ENCODE peak calls at places on chromosomes 12 and 14, in five cellular contexts. R, G, O, Q and T are unnamed samples.

GRCh38 chr14:36509056-36509917 is 10.7 kb downstream of the NKX2-1 start:
- DNase-seq in R (no peak), Q (no peak), G (no peak), O (no peak), T (no peak)

GRCh38 chr14:55813635-55814034 is 233.6 kb downstream of the KTN1 start:
- DNase-seq in O (no peak), G (no peak), Q (no peak), R (no peak), T (no peak)

GRCh38 chr12:9708853-9709252 is 24.0 kb downstream of the CLECL1 start:
- DNase-seq in O (no peak), R (no peak), Q (no peak), G (no peak), T (no peak)

GRCh38 chr12:58557156-58557555 is 363.1 kb downstream of the LRIG3 start:
- DNase-seq in O (no peak), G (no peak), R (no peak), Q (peak; percentile 84), T (no peak)

GRCh38 chr12:81888341-81888740 is 129.2 kb upstream of the PPFIA2 start:
- DNase-seq in O (no peak), G (peak; percentile 13), R (no peak), Q (no peak), T (no peak)

GRCh38 chr14:23432102-23432925 is 3.1 kb downstream of the MYH7 start:
- DNase-seq in Q (no peak), G (no peak), R (no peak), O (no peak), T (no peak)

GRCh38 chr12:5870183-5870582 is 74.9 kb downstream of the ANO2 start:
- DNase-seq in Q (no peak), R (no peak), O (no peak), G (no peak), T (no peak)

GRCh38 chr12:96766232-96766631 is 140.8 kb upstream of the NEDD1 start:
- DNase-seq in O (no peak), R (no peak), Q (no peak), G (no peak), T (no peak)

GRCh38 chr12:31964280-31964679 is 5.1 kb downstream of the RESF1 start:
- DNase-seq in G (no peak), O (no peak), Q (no peak), R (no peak), T (no peak)

GRCh38 chr12:67651380-67651695 is 2.8 kb downstream of the DYRK2 start:
- DNase-seq in Q (peak; percentile 49), R (no peak), G (no peak), O (no peak), T (no peak)

GRCh38 chr12:50728417-50728816 is 35.5 kb upstream of the ATF1 start:
- DNase-seq in G (no peak), R (no peak), O (no peak), Q (no peak), T (no peak)